ENCODE peak calls at places on chromosomes 3 and 15, in nine cellular contexts. K is stimulated activated CD4-positive, alpha-beta T cell treated with anti-CD3 and anti-CD28 coated beads, Interleukin-4, amount 100 ng/mL, for 1 hour; X is A172; V is NCI-H460; J is neural crest cell; Y is NCI-H446; E is SK-N-SH; D is occipital lobe; W is germinal center. S is an unnamed sample.

GRCh38 chr15:91408476-91409076 is 308.5 kb downstream of the SV2B start:
- DNase-seq in K (no peak), X (no peak), V (no peak), J (no peak), Y (peak), E (peak), D (no peak), W (no peak), S (no peak)

GRCh38 chr15:67241132-67241855 is 13.2 kb downstream of the AAGAB start:
- DNase-seq in K (no peak), X (no peak), V (no peak), J (no peak), Y (no peak), E (no peak), D (no peak), W (peak), S (no peak)

GRCh38 chr3:185144784-185145183 is 8.1 kb downstream of the C3orf70 start:
- DNase-seq in K (no peak), X (no peak), V (no peak), J (no peak), Y (no peak), E (no peak), D (no peak), W (no peak), S (no peak)

GRCh38 chr3:138458774-138459499 is 24.5 kb downstream of the ESYT3 start:
- DNase-seq in K (no peak), X (no peak), V (no peak), J (no peak), Y (no peak), E (no peak), D (no peak), W (no peak), S (no peak)

GRCh38 chr3:168472811-168473210 is 377.1 kb upstream of the GOLIM4 start:
- DNase-seq in K (no peak), X (no peak), V (no peak), J (no peak), Y (no peak), E (no peak), D (no peak), W (no peak), S (no peak)

GRCh38 chr3:134699721-134700120 is 48.9 kb upstream of the KY start:
- DNase-seq in K (no peak), X (no peak), V (no peak), J (no peak), Y (peak), E (no peak), D (no peak), W (no peak), S (no peak)

GRCh38 chr15:88982304-88982945 is 69.2 kb upstream of the MFGE8 start:
- DNase-seq in K (no peak), X (peak), V (no peak), J (no peak), Y (no peak), E (peak), D (no peak), W (no peak), S (no peak)

GRCh38 chr3:45199837-45200648 is 26.0 kb downstream of the TMEM158 start:
- DNase-seq in K (no peak), X (peak), V (peak), J (no peak), Y (no peak), E (no peak), D (no peak), W (no peak), S (no peak)

GRCh38 chr15:23477920-23478319 is 30.9 kb upstream of the GOLGA6L2 start:
- DNase-seq in K (no peak), X (no peak), V (no peak), J (no peak), Y (no peak), E (no peak), D (no peak), W (no peak), S (no peak)

GRCh38 chr3:168162172-168162571 is 66.4 kb upstream of the GOLIM4 start:
- DNase-seq in K (no peak), X (peak), V (no peak), J (no peak), Y (no peak), E (no peak), D (no peak), W (no peak), S (no peak)

GRCh38 chr15:98900382-98900781 is 107.2 kb downstream of the PGPEP1L start:
- DNase-seq in K (no peak), X (peak), V (no peak), J (no peak), Y (no peak), E (no peak), D (no peak), W (no peak), S (no peak)

GRCh38 chr15:40469776-40470390 is 901 bp upstream of the CHST14 start:
- DNase-seq in K (no peak), X (no peak), V (no peak), J (no peak), Y (no peak), E (peak), D (no peak), W (no peak), S (no peak)

GRCh38 chr15:44620081-44620480 is 43.4 kb downstream of the SPG11 start:
- DNase-seq in K (no peak), X (no peak), V (no peak), J (no peak), Y (no peak), E (no peak), D (no peak), W (no peak), S (no peak)

GRCh38 chr3:127964053-127964452 is 49.0 kb downstream of the KBTBD12 start:
- DNase-seq in K (no peak), X (no peak), V (no peak), J (no peak), Y (peak), E (no peak), D (no peak), W (no peak), S (no peak)

GRCh38 chr15:75578206-75578947 is 738 bp downstream of the PTPN9 start:
- DNase-seq in K (peak), X (peak), V (no peak), J (peak), Y (peak), E (peak), D (no peak), W (peak), S (peak)

GRCh38 chr3:42601898-42602581 is 1.6 kb downstream of the NKTR start:
- DNase-seq in K (no peak), X (no peak), V (no peak), J (no peak), Y (no peak), E (no peak), D (no peak), W (no peak), S (no peak)

GRCh38 chr3:56413911-56414310 is 54.4 kb downstream of the ERC2 start:
- DNase-seq in K (no peak), X (no peak), V (no peak), J (no peak), Y (no peak), E (no peak), D (no peak), W (no peak), S (no peak)

GRCh38 chr3:150756491-150757059 is 6.4 kb downstream of the SIAH2 start:
- DNase-seq in K (no peak), X (no peak), V (no peak), J (no peak), Y (no peak), E (no peak), D (no peak), W (no peak), S (no peak)

GRCh38 chr3:157240413-157240812 is 80.5 kb upstream of the CCNL1 start:
- DNase-seq in K (no peak), X (no peak), V (no peak), J (no peak), Y (no peak), E (no peak), D (no peak), W (no peak), S (no peak)

GRCh38 chr15:79837846-79838245 is 59.0 kb downstream of the MTHFS start:
- DNase-seq in K (no peak), X (no peak), V (no peak), J (peak), Y (no peak), E (no peak), D (no peak), W (no peak), S (no peak)

GRCh38 chr15:59284768-59285368 is 78.2 kb downstream of the LDHAL6B start:
- DNase-seq in K (no peak), X (no peak), V (no peak), J (no peak), Y (no peak), E (no peak), D (no peak), W (no peak), S (no peak)

GRCh38 chr15:66923438-66923881 is 141.9 kb upstream of the SMAD3 start:
- DNase-seq in K (peak), X (no peak), V (no peak), J (peak), Y (peak), E (peak), D (no peak), W (peak), S (peak)

GRCh38 chr3:154730221-154730620 is 300.2 kb upstream of the GPR149 start:
- DNase-seq in K (no peak), X (no peak), V (no peak), J (no peak), Y (no peak), E (peak), D (no peak), W (no peak), S (peak)

GRCh38 chr3:122415104-122415744 is 638 bp downstream of the WDR5B start:
- DNase-seq in K (peak), X (peak), V (no peak), J (no peak), Y (no peak), E (peak), D (no peak), W (peak), S (peak)

GRCh38 chr3:197606468-197606867 is 50.7 kb upstream of the BDH1 start:
- DNase-seq in K (no peak), X (no peak), V (no peak), J (no peak), Y (no peak), E (no peak), D (no peak), W (no peak), S (no peak)

GRCh38 chr3:194203482-194204035 is 67.6 kb downstream of the HES1 start:
- DNase-seq in K (peak), X (no peak), V (no peak), J (no peak), Y (no peak), E (no peak), D (no peak), W (peak), S (no peak)

S was measured in D341Med.